ENCODE peak calls at places on chromosome 1, in nine cellular contexts. One of them, this sample, is unnamed.
A peak's percentile ranks its signal among the peaks of the same experiment; 100 is the strongest.

GRCh38 chr1:184082541-184082940 is 31.0 kb downstream of the TSEN15 start:
- DNase-seq in tibial nerve: no peak
- DNase-seq in stimulated activated CD4-positive, alpha-beta T cell treated with anti-CD3 and anti-CD28 coated beads, Interleukin-15, amount 100 ng/mL, for 1 hour: no peak
- DNase-seq in LHCN-M2: no peak
- DNase-seq in HAP-1: no peak
- DNase-seq in cardiac septum: no peak
- DNase-seq in Peyer's patch: no peak
- DNase-seq in aorta: no peak
- DNase-seq in left ventricle myocardium superior: no peak
- DNase-seq in this sample: no peak

GRCh38 chr1:183417691-183418491 is at the start of gene NMNAT2:
- DNase-seq in tibial nerve: no peak
- DNase-seq in stimulated activated CD4-positive, alpha-beta T cell treated with anti-CD3 and anti-CD28 coated beads, Interleukin-15, amount 100 ng/mL, for 1 hour: no peak
- DNase-seq in LHCN-M2: peak; percentile 18
- DNase-seq in HAP-1: peak; percentile 37
- DNase-seq in cardiac septum: no peak
- DNase-seq in Peyer's patch: no peak
- DNase-seq in aorta: no peak
- DNase-seq in left ventricle myocardium superior: peak; percentile 35
- DNase-seq in this sample: peak; percentile 85

GRCh38 chr1:32539584-32540571 is 651 bp downstream of the ZBTB8A start:
- DNase-seq in tibial nerve: no peak
- DNase-seq in stimulated activated CD4-positive, alpha-beta T cell treated with anti-CD3 and anti-CD28 coated beads, Interleukin-15, amount 100 ng/mL, for 1 hour: no peak
- DNase-seq in LHCN-M2: peak; percentile 39
- DNase-seq in HAP-1: peak; percentile 54
- DNase-seq in cardiac septum: peak; percentile 41
- DNase-seq in Peyer's patch: peak; percentile 45
- DNase-seq in aorta: peak; percentile 82
- DNase-seq in left ventricle myocardium superior: peak; percentile 64
- DNase-seq in this sample: peak; percentile 48

GRCh38 chr1:41649445-41650175 is 165.1 kb upstream of the EDN2 start:
- DNase-seq in tibial nerve: no peak
- DNase-seq in stimulated activated CD4-positive, alpha-beta T cell treated with anti-CD3 and anti-CD28 coated beads, Interleukin-15, amount 100 ng/mL, for 1 hour: no peak
- DNase-seq in LHCN-M2: no peak
- DNase-seq in HAP-1: no peak
- DNase-seq in cardiac septum: no peak
- DNase-seq in Peyer's patch: no peak
- DNase-seq in aorta: no peak
- DNase-seq in left ventricle myocardium superior: no peak
- DNase-seq in this sample: no peak

GRCh38 chr1:202101182-202101581 is 21.5 kb upstream of the GPR37L1 start:
- DNase-seq in tibial nerve: no peak
- DNase-seq in stimulated activated CD4-positive, alpha-beta T cell treated with anti-CD3 and anti-CD28 coated beads, Interleukin-15, amount 100 ng/mL, for 1 hour: no peak
- DNase-seq in LHCN-M2: no peak
- DNase-seq in HAP-1: no peak
- DNase-seq in cardiac septum: no peak
- DNase-seq in Peyer's patch: no peak
- DNase-seq in aorta: no peak
- DNase-seq in left ventricle myocardium superior: no peak
- DNase-seq in this sample: no peak

GRCh38 chr1:95701450-95702173 is 467.6 kb downstream of the RWDD3 start:
- DNase-seq in tibial nerve: no peak
- DNase-seq in stimulated activated CD4-positive, alpha-beta T cell treated with anti-CD3 and anti-CD28 coated beads, Interleukin-15, amount 100 ng/mL, for 1 hour: no peak
- DNase-seq in LHCN-M2: no peak
- DNase-seq in HAP-1: no peak
- DNase-seq in cardiac septum: no peak
- DNase-seq in Peyer's patch: no peak
- DNase-seq in aorta: no peak
- DNase-seq in left ventricle myocardium superior: no peak
- DNase-seq in this sample: no peak

GRCh38 chr1:2494323-2494693 is 18.2 kb downstream of the PLCH2 start:
- DNase-seq in tibial nerve: no peak
- DNase-seq in stimulated activated CD4-positive, alpha-beta T cell treated with anti-CD3 and anti-CD28 coated beads, Interleukin-15, amount 100 ng/mL, for 1 hour: no peak
- DNase-seq in LHCN-M2: no peak
- DNase-seq in HAP-1: peak; percentile 39
- DNase-seq in cardiac septum: no peak
- DNase-seq in Peyer's patch: peak; percentile 58
- DNase-seq in aorta: no peak
- DNase-seq in left ventricle myocardium superior: no peak
- DNase-seq in this sample: no peak

GRCh38 chr1:27519341-27520258 is 29.6 kb upstream of the WASF2 start:
- DNase-seq in tibial nerve: no peak
- DNase-seq in stimulated activated CD4-positive, alpha-beta T cell treated with anti-CD3 and anti-CD28 coated beads, Interleukin-15, amount 100 ng/mL, for 1 hour: no peak
- DNase-seq in LHCN-M2: no peak
- DNase-seq in HAP-1: no peak
- DNase-seq in cardiac septum: no peak
- DNase-seq in Peyer's patch: peak; percentile 61
- DNase-seq in aorta: no peak
- DNase-seq in left ventricle myocardium superior: peak; percentile 70
- DNase-seq in this sample: peak; percentile 83

GRCh38 chr1:153957744-153958110 is 685 bp downstream of the CRTC2 start:
- DNase-seq in tibial nerve: no peak
- DNase-seq in stimulated activated CD4-positive, alpha-beta T cell treated with anti-CD3 and anti-CD28 coated beads, Interleukin-15, amount 100 ng/mL, for 1 hour: no peak
- DNase-seq in LHCN-M2: peak; percentile 8
- DNase-seq in HAP-1: no peak
- DNase-seq in cardiac septum: no peak
- DNase-seq in Peyer's patch: peak; percentile 76
- DNase-seq in aorta: no peak
- DNase-seq in left ventricle myocardium superior: no peak
- DNase-seq in this sample: peak; percentile 28

GRCh38 chr1:30507391-30508174 is 215.8 kb downstream of the MATN1 start:
- DNase-seq in tibial nerve: no peak
- DNase-seq in stimulated activated CD4-positive, alpha-beta T cell treated with anti-CD3 and anti-CD28 coated beads, Interleukin-15, amount 100 ng/mL, for 1 hour: no peak
- DNase-seq in LHCN-M2: no peak
- DNase-seq in HAP-1: no peak
- DNase-seq in cardiac septum: peak; percentile 9
- DNase-seq in Peyer's patch: no peak
- DNase-seq in aorta: no peak
- DNase-seq in left ventricle myocardium superior: no peak
- DNase-seq in this sample: no peak

GRCh38 chr1:31577515-31578191 is 1.3 kb downstream of the TINAGL1 start:
- DNase-seq in tibial nerve: no peak
- DNase-seq in stimulated activated CD4-positive, alpha-beta T cell treated with anti-CD3 and anti-CD28 coated beads, Interleukin-15, amount 100 ng/mL, for 1 hour: no peak
- DNase-seq in LHCN-M2: peak; percentile 39
- DNase-seq in HAP-1: no peak
- DNase-seq in cardiac septum: no peak
- DNase-seq in Peyer's patch: no peak
- DNase-seq in aorta: peak; percentile 70
- DNase-seq in left ventricle myocardium superior: no peak
- DNase-seq in this sample: peak; percentile 11

GRCh38 chr1:61343623-61344257 is 261.4 kb downstream of the NFIA start:
- DNase-seq in tibial nerve: no peak
- DNase-seq in stimulated activated CD4-positive, alpha-beta T cell treated with anti-CD3 and anti-CD28 coated beads, Interleukin-15, amount 100 ng/mL, for 1 hour: no peak
- DNase-seq in LHCN-M2: no peak
- DNase-seq in HAP-1: peak; percentile 39
- DNase-seq in cardiac septum: no peak
- DNase-seq in Peyer's patch: no peak
- DNase-seq in aorta: no peak
- DNase-seq in left ventricle myocardium superior: no peak
- DNase-seq in this sample: no peak

GRCh38 chr1:228486596-228487335 is 416 bp upstream of the RNF187 start:
- DNase-seq in tibial nerve: peak; percentile 34
- DNase-seq in stimulated activated CD4-positive, alpha-beta T cell treated with anti-CD3 and anti-CD28 coated beads, Interleukin-15, amount 100 ng/mL, for 1 hour: peak; percentile 61
- DNase-seq in LHCN-M2: peak; percentile 85
- DNase-seq in HAP-1: peak; percentile 91
- DNase-seq in cardiac septum: peak; percentile 86
- DNase-seq in Peyer's patch: peak; percentile 81
- DNase-seq in aorta: peak; percentile 90
- DNase-seq in left ventricle myocardium superior: peak; percentile 85
- DNase-seq in this sample: peak; percentile 90

This sample was measured in testis.